ENCODE peak calls at places on chromosome 16, in four cellular contexts. D is IMR-90, F is heart right ventricle, Y is colonic mucosa. K is an unnamed sample. For H3K36me3 and H3K4me1, the result is how much of the 10 kb centered on the place peaks cover.

GRCh38 chr16:87335968-87336849 is 19.0 kb upstream of the C16orf95 start:
- DNase-seq in D (no peak), F (no peak), Y (no peak), K (no peak)

GRCh38 chr16:87581867-87582220 is 20.5 kb upstream of the JPH3 start:
- DNase-seq in D (peak), F (peak), Y (peak), K (no peak)

GRCh38 chr16:46896314-46896968 is 12.3 kb downstream of the GPT2 start:
- DNase-seq in D (peak), F (peak), Y (no peak), K (no peak)

GRCh38 chr16:54493076-54493475 is 206.5 kb upstream of the IRX3 start:
- DNase-seq in D (no peak), F (no peak), Y (no peak), K (no peak)

GRCh38 chr16:31874354-31875111 is 926 bp downstream of the ZNF267 start:
- DNase-seq in D (peak), F (no peak), Y (peak), K (peak)

GRCh38 chr16:75703341-75703740 is 2.1 kb upstream of the DUXB start:
- DNase-seq in D (peak), F (no peak), Y (no peak), K (no peak)

GRCh38 chr16:27244363-27244755 is 24.2 kb downstream of the NSMCE1 start:
- DNase-seq in D (no peak), F (no peak), Y (no peak), K (no peak)

GRCh38 chr16:85651822-85652430 is 36.8 kb downstream of the GINS2 start:
- DNase-seq in D (no peak), F (no peak), Y (no peak), K (no peak)

GRCh38 chr16:84087461-84088151 is 29.1 kb downstream of the MBTPS1 start:
- DNase-seq in D (no peak), F (no peak), Y (no peak), K (no peak)

GRCh38 chr16:55949518-55949917 is 74.3 kb upstream of the CES5A start:
- DNase-seq in D (peak), F (no peak), Y (no peak), K (no peak)

GRCh38 chr16:77834600-77834963 is 46.2 kb downstream of the VAT1L start:
- DNase-seq in D (peak), F (no peak), Y (no peak), K (no peak)

GRCh38 chr16:50627419-50627818 is 53.7 kb downstream of the SNX20 start:
- DNase-seq in D (no peak), F (peak), Y (peak), K (no peak)

GRCh38 chr16:54050281-54051210 is 236.0 kb downstream of the IRX3 start:
- DNase-seq in D (no peak), F (no peak), Y (no peak), K (peak)

GRCh38 chr16:30901201-30902069 is 5.0 kb downstream of the CTF1 start:
- DNase-seq in D (no peak), F (no peak), Y (no peak), K (no peak)

GRCh38 chr16:69100046-69100765 is 5.2 kb upstream of the HAS3 start:
- DNase-seq in D (no peak), F (no peak), Y (no peak), K (no peak)

GRCh38 chr16:84665843-84666242 is 17.5 kb downstream of the KLHL36 start:
- DNase-seq in D (no peak), F (no peak), Y (no peak), K (no peak)

GRCh38 chr16:87583453-87584131 is 18.7 kb upstream of the JPH3 start:
- DNase-seq in D (peak), F (peak), Y (no peak), K (peak)

GRCh38 chr16:20799599-20799998 is 6.7 kb downstream of the ERI2 start:
- DNase-seq in D (peak), F (no peak), Y (no peak), K (peak)

GRCh38 chr16:49274936-49275730 is 6.5 kb downstream of the CBLN1 start:
- DNase-seq in D (no peak), F (no peak), Y (no peak), K (no peak)

GRCh38 chr16:9344508-9344907 is 253.1 kb downstream of the HAPSTR1 start:
- DNase-seq in D (no peak), F (no peak), Y (no peak), K (no peak)

GRCh38 chr16:84446596-84447392 is 57.7 kb downstream of the MEAK7 start:
- DNase-seq in D (no peak), F (no peak), Y (no peak), K (no peak)

GRCh38 chr16:61797296-61797695 is 238.9 kb downstream of the CDH8 start:
- DNase-seq in D (no peak), F (no peak), Y (no peak), K (no peak)

GRCh38 chr16:31452631-31453106 is 6.6 kb upstream of the ARMC5 start:
- DNase-seq in D (peak), F (no peak), Y (no peak), K (peak)

GRCh38 chr16:16797239-16797638 is 418.3 kb downstream of the NPIPA7 start:
- DNase-seq in D (no peak), F (no peak), Y (no peak), K (no peak)

GRCh38 chr16:54193656-54194007 is 93.0 kb downstream of the IRX3 start:
- DNase-seq in D (peak), F (peak), Y (peak), K (peak)

GRCh38 chr16:22267764-22268163 is 29.4 kb upstream of the POLR3E start:
- DNase-seq in D (no peak), F (no peak), Y (no peak), K (no peak)

GRCh38 chr16:75620326-75621169 is 2.5 kb downstream of the ADAT1 start:
- DNase-seq in D (no peak), F (no peak), Y (no peak), K (no peak)

GRCh38 chr16:87075319-87075860 is 241.8 kb downstream of the C16orf95 start:
- DNase-seq in D (no peak), F (no peak), Y (no peak), K (no peak)

GRCh38 chr16:76483510-76483909 is 206.3 kb downstream of the CNTNAP4 start:
- DNase-seq in D (no peak), F (no peak), Y (no peak), K (no peak)

GRCh38 chr16:24075929-24076716 is 180.0 kb upstream of the CACNG3 start:
- DNase-seq in D (no peak), F (no peak), Y (no peak), K (peak)

GRCh38 chr16:86966781-86967180 is 350.4 kb downstream of the C16orf95 start:
- DNase-seq in D (no peak), F (no peak), Y (no peak), K (no peak)

GRCh38 chr16:1822801-1823200 is 3.8 kb downstream of the HAGH start:
- DNase-seq in D (no peak), F (no peak), Y (no peak), K (no peak)

GRCh38 chr16:88991813-88992350 is 14.9 kb upstream of the CBFA2T3 start:
- DNase-seq in D (no peak), F (no peak), Y (no peak), K (no peak)

GRCh38 chr16:55542459-55543082 is 23.9 kb upstream of the CAPNS2 start:
- DNase-seq in D (peak), F (no peak), Y (no peak), K (no peak)

GRCh38 chr16:78150233-78150632 is 50.8 kb downstream of the WWOX start:
- DNase-seq in D (no peak), F (no peak), Y (no peak), K (no peak)

GRCh38 chr16:67857547-67858233 is 10.2 kb upstream of the CENPT start:
- DNase-seq in D (peak), F (peak), Y (peak), K (no peak)

GRCh38 chr16:25034916-25035315 is 19.7 kb upstream of the ARHGAP17 start:
- DNase-seq in D (peak), F (no peak), Y (no peak), K (no peak)

GRCh38 chr16:49498241-49499017 is 124.8 kb downstream of the C16orf78 start:
- DNase-seq in D (no peak), F (no peak), Y (no peak), K (no peak)

GRCh38 chr16:10833271-10833670 is 14.7 kb upstream of the TVP23A start:
- DNase-seq in D (no peak), F (no peak), Y (no peak), K (no peak)

GRCh38 chr16:58582971-58583765 is 46.5 kb downstream of the CNOT1 start:
- DNase-seq in D (no peak), F (no peak), Y (no peak), K (no peak)

GRCh38 chr16:58582133-58582532 is 47.5 kb downstream of the CNOT1 start:
- DNase-seq in D (no peak), F (no peak), Y (no peak), K (no peak)

GRCh38 chr16:58574895-58575294 is 54.7 kb downstream of the CNOT1 start:
- DNase-seq in D (no peak), F (no peak), Y (no peak), K (no peak)

GRCh38 chr16:58579587-58579986 is 50.0 kb downstream of the CNOT1 start:
- DNase-seq in D (no peak), F (no peak), Y (no peak), K (no peak)

GRCh38 chr16:58578642-58579041 is 51.0 kb downstream of the CNOT1 start:
- DNase-seq in D (no peak), F (no peak), Y (no peak), K (no peak)
- H3K36me3 ChIP-seq in D (half or more), F (half or more), Y (half or more), K (half or more)

GRCh38 chr16:72987480-72987901 is 60.4 kb downstream of the ZFHX3 start:
- DNase-seq in D (no peak), F (no peak), Y (no peak), K (no peak)

GRCh38 chr16:72990003-72990521 is 57.9 kb downstream of the ZFHX3 start:
- DNase-seq in D (peak), F (peak), Y (peak), K (no peak)

GRCh38 chr16:72990571-72990970 is 57.4 kb downstream of the ZFHX3 start:
- DNase-seq in D (no peak), F (no peak), Y (no peak), K (no peak)

GRCh38 chr16:72989203-72989991 is 58.5 kb downstream of the ZFHX3 start:
- DNase-seq in D (peak), F (no peak), Y (no peak), K (no peak)

DNA sequence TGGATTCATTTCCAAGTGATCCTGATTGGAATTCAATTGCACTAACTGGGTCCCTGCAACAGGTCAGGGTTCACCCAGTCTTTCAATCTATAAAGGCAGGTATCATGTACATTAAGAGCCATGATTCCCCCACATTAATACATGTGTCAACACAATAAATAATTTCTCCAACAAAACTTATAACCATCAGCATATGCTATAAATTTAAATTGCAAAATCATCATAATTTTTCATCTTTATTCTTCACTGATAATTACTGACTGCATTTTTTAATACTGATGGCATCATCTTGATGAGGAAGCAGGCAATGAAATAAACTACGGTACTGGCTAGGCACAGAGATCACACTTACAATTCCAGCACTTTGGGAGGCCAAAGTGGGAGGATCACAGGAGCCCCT is 59.4 kb downstream of the ZFHX3 start:
- DNase-seq in D (no peak), F (no peak), Y (no peak), K (no peak)
- H3K4me1 ChIP-seq in D (under half), F (half or more), Y (under half), K (under half)

GRCh38 chr16:799948-800833 is at the start of gene GNG13:
- DNase-seq in D (no peak), F (no peak), Y (no peak), K (no peak)
- H3K4me3 ChIP-seq in D (no peak), F (no peak), Y (no peak), K (no peak)

GRCh38 chr16:81263470-81264200 is 25.1 kb downstream of the BCO1 start:
- DNase-seq in D (peak), F (peak), Y (no peak), K (no peak)

GRCh38 chr16:81264386-81264785 is 25.9 kb downstream of the BCO1 start:
- DNase-seq in D (no peak), F (no peak), Y (no peak), K (no peak)

GRCh38 chr16:81266680-81267095 is 28.2 kb downstream of the BCO1 start:
- DNase-seq in D (no peak), F (no peak), Y (peak), K (no peak)

GRCh38 chr16:81265658-81266451 is 27.4 kb downstream of the BCO1 start:
- DNase-seq in D (peak), F (peak), Y (peak), K (no peak)

DNA sequence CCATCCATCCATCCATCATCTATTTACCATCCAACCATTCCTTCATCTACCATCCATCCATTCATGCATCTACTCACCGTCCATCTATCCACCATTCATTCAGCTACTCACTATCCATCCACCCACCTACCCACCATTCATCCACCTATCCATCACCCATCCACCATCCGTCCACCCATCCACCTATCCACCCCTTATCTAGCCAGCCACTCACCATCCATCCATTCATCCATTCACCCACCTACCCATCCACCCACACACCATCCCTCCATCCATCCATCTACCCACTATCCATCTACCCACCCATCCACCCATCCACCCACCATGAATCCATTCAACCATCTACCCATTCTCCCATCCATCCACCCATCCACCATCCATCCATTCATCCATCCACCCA is 26.6 kb downstream of the BCO1 start:
- DNase-seq in D (no peak), F (no peak), Y (no peak), K (no peak)
- H3K36me3 ChIP-seq in D (under half), F (under half), Y (under half), K (under half)

DNA sequence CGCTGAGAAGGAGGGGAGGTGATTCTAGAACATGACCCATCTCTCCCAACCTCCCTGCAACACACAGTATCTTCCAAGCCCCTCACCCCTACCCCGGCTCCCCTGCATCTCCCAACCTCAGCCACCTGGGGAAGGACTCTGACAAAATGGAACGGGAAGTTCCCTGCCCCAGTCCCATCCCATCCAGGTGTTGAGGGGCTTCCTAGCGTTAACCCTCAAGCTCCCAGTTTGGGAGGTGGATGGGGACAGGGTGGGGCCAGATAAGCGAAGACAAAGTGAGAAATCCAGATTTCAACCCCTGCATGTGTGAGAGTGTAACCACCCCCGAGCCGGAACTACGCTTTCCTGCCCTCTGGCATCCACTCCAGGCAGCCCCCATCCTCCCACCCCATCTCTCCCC is 1.8 kb downstream of the ZSCAN10 start:
- DNase-seq in D (no peak), F (no peak), Y (no peak), K (no peak)
- H3K4me1 ChIP-seq in D (under half), F (under half), Y (under half), K (under half)

DNA sequence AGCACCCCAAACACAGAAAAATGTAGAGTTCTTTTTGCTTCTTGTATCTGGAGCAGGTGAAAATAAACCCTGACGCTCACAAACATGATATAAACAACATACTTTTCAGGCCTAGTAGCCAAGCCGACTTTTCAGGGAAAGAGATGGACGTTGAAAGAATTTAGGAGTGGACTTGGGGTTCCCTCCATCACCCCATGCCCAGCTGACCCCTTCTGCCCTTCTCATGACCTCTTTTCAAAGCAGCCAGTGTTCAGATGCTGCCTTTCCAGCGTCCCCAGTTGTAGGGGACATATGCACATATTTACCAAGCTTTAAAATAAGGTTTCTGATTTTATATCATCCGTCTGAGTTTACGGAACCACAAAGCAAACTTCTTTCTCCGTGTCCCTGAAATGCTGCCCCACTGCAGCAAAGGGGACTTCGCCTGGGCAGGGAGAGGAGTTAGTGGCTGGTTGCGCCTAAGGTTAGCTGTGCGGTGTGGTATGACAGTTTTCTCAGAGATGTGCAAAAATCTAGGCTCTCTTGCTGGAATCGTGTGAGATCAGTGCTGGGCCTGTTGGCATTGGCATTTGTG is 235.5 kb downstream of the MRTFB start:
- DNase-seq in D (no peak), F (no peak), Y (no peak), K (no peak)
- H3K4me3 ChIP-seq in D (no peak), F (no peak), Y (no peak), K (no peak)

DNA sequence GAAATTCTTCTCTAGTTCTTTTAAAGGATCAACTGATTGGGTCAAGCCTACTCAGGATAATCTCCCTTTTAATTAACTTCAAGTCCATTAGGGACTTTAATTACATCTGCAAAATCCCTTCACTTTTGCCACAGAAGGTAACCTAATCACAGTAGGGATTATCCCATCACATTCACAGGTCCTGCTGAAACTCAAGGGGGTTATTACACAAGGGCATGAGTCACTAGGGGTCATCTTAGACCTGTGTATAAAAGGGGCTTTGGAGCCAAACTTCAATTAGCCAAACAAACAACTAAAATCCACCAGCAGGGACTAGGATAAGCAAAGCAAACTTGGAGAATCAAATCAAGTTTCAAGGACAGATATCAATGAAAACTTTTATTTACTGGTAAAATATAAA is 19.4 kb downstream of the CIAPIN1 start:
- DNase-seq in D (peak), F (no peak), Y (no peak), K (no peak)
- H3K36me3 ChIP-seq in D (under half), F (half or more), Y (under half), K (under half)

GRCh38 chr16:66266436-66267286 is 99.8 kb upstream of the CDH5 start:
- DNase-seq in D (peak), F (peak), Y (no peak), K (no peak)

GRCh38 chr16:66269631-66270332 is 96.7 kb upstream of the CDH5 start:
- DNase-seq in D (no peak), F (no peak), Y (no peak), K (no peak)

GRCh38 chr16:66265106-66265415 is 101.4 kb upstream of the CDH5 start:
- DNase-seq in D (no peak), F (no peak), Y (no peak), K (no peak)

GRCh38 chr16:66265556-66266133 is 100.8 kb upstream of the CDH5 start:
- DNase-seq in D (no peak), F (no peak), Y (no peak), K (no peak)

DNA sequence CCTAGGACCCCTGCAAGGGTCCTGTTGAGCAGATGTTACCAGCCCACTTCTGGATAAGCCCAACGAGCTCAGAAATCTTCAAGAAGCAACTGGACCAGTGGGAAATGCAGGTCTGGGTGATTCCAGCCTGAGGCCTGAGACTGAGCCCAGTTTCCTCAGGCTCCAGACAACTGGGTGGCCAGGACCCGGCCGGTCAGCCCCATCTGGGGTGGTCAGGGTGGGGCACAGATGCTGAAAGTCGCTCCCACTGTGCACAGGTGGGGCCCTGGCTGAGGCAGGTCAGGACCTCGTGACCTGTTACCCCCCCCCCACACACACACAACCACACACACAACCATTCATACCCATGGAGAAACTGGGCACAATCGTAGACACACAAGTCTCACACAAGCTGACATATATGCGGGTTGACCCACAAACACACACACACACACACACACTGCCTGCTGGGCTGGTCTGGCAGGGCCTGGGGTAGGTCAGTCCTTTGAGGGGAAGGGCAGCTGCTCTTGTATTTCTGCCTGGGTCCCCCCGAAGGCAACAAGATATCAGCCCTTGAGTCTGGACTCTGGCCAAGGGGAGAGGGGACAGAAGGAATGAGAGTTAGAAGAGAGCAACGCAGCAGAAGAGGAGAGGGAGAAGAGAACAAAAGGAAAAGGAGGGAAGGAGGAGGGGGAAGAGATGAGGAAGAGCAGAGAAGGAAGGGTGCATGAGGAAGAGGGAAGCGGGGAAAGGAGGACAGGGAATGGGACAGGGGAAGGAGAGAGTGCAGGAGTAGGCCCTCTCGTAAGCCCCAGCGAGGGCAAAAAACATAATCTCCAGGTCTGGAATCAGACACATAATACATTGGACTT is 99.0 kb upstream of the CDH5 start:
- DNase-seq in D (no peak), F (no peak), Y (no peak), K (no peak)
- H3K4me1 ChIP-seq in D (under half), F (under half), Y (under half), K (under half)

K was measured in HAP-1.